ENCODE peak calls at places on chromosomes 13 and 19, in eight cellular contexts. F is transverse colon, O is GM23338, N is gastrocnemius medialis, K is H9, E is colonic mucosa, T is esophagus squamous epithelium, M is RWPE1. D is an unnamed sample.

GRCh38 chr19:3577741-3578344 is 5.1 kb downstream of the HMG20B start:
- DNase-seq in F (peak), O (peak), N (no peak), K (peak), E (peak), T (no peak), M (no peak), D (no peak)

GRCh38 chr19:1265611-1266115 is 3.5 kb upstream of the CIRBP start:
- DNase-seq in F (peak), O (no peak), N (peak), K (no peak), E (peak), T (no peak), M (peak), D (no peak)

GRCh38 chr13:49629947-49630346 is 1.6 kb downstream of the ARL11 start:
- DNase-seq in F (no peak), O (no peak), N (no peak), K (no peak), E (no peak), T (no peak), M (no peak), D (no peak)

GRCh38 chr19:584240-585001 is 5.3 kb upstream of the HCN2 start:
- DNase-seq in F (peak), O (peak), N (no peak), K (peak), E (no peak), T (no peak), M (no peak), D (no peak)

GRCh38 chr13:32116210-32116609 is 84.6 kb downstream of the FRY start:
- DNase-seq in F (no peak), O (no peak), N (no peak), K (no peak), E (no peak), T (no peak), M (no peak), D (peak)

GRCh38 chr13:100197591-100198365 is 108.9 kb downstream of the PCCA start:
- DNase-seq in F (peak), O (no peak), N (no peak), K (no peak), E (peak), T (no peak), M (no peak), D (no peak)

GRCh38 chr13:31227063-31227462 is 27.3 kb downstream of the B3GLCT start:
- DNase-seq in F (no peak), O (no peak), N (no peak), K (no peak), E (no peak), T (no peak), M (no peak), D (no peak)

GRCh38 chr19:49564616-49565045 is 15.7 kb downstream of the NOSIP start:
- DNase-seq in F (peak), O (no peak), N (no peak), K (no peak), E (peak), T (no peak), M (no peak), D (no peak)

GRCh38 chr13:113879017-113879416 is 15.1 kb upstream of the GAS6 start:
- DNase-seq in F (no peak), O (no peak), N (no peak), K (no peak), E (no peak), T (no peak), M (no peak), D (no peak)

GRCh38 chr13:61086052-61086451 is 329.6 kb downstream of the PCDH20 start:
- DNase-seq in F (no peak), O (no peak), N (no peak), K (no peak), E (no peak), T (no peak), M (no peak), D (no peak)

GRCh38 chr19:958967-959685 is 25.0 kb upstream of the WDR18 start:
- DNase-seq in F (no peak), O (no peak), N (no peak), K (no peak), E (no peak), T (no peak), M (peak), D (no peak)

GRCh38 chr19:18741566-18742121 is 49.5 kb downstream of the COMP start:
- DNase-seq in F (peak), O (no peak), N (no peak), K (peak), E (peak), T (no peak), M (no peak), D (no peak)

GRCh38 chr13:79307866-79308298 is 98.2 kb downstream of the RBM26 start:
- DNase-seq in F (no peak), O (peak), N (no peak), K (peak), E (no peak), T (no peak), M (no peak), D (no peak)

GRCh38 chr13:111177081-111177711 is 62.1 kb downstream of the ARHGEF7 start:
- DNase-seq in F (peak), O (no peak), N (peak), K (no peak), E (no peak), T (no peak), M (no peak), D (no peak)

GRCh38 chr13:107203146-107203847 is 635.4 kb upstream of the ARGLU1 start:
- DNase-seq in F (no peak), O (peak), N (no peak), K (peak), E (no peak), T (no peak), M (no peak), D (no peak)

GRCh38 chr19:47663911-47664771 is 49.1 kb upstream of the EHD2 start:
- DNase-seq in F (peak), O (no peak), N (peak), K (no peak), E (peak), T (peak), M (peak), D (no peak)

GRCh38 chr13:107834268-107834667 is 381.1 kb downstream of the LIG4 start:
- DNase-seq in F (no peak), O (no peak), N (no peak), K (no peak), E (no peak), T (no peak), M (no peak), D (no peak)

GRCh38 chr13:88857256-88857655 is 1186.1 kb downstream of the SLITRK5 start:
- DNase-seq in F (no peak), O (no peak), N (no peak), K (no peak), E (no peak), T (no peak), M (no peak), D (no peak)

GRCh38 chr13:104315606-104316005 is 1249.4 kb upstream of the SLC10A2 start:
- DNase-seq in F (no peak), O (no peak), N (no peak), K (no peak), E (no peak), T (no peak), M (peak), D (no peak)

GRCh38 chr13:85709721-85710120 is 89.5 kb downstream of the SLITRK6 start:
- DNase-seq in F (no peak), O (no peak), N (no peak), K (no peak), E (no peak), T (no peak), M (no peak), D (no peak)

GRCh38 chr19:2550431-2551171 is 74.7 kb downstream of the GADD45B start:
- DNase-seq in F (no peak), O (peak), N (peak), K (peak), E (no peak), T (no peak), M (no peak), D (no peak)

GRCh38 chr13:56752630-56753029 is 388.1 kb upstream of the PRR20A start:
- DNase-seq in F (no peak), O (peak), N (no peak), K (no peak), E (no peak), T (no peak), M (no peak), D (no peak)

GRCh38 chr13:105410602-105411001 is 1124.9 kb downstream of the EFNB2 start:
- DNase-seq in F (peak), O (peak), N (peak), K (peak), E (peak), T (no peak), M (no peak), D (no peak)

GRCh38 chr19:38162632-38163031 is 61.4 kb downstream of the DPF1 start:
- DNase-seq in F (no peak), O (no peak), N (no peak), K (no peak), E (no peak), T (no peak), M (no peak), D (no peak)

GRCh38 chr13:30037306-30037705 is 186.9 kb upstream of the UBL3 start:
- DNase-seq in F (no peak), O (peak), N (no peak), K (peak), E (no peak), T (no peak), M (no peak), D (no peak)

GRCh38 chr19:54451331-54451871 is 2.4 kb downstream of the LENG8 start:
- DNase-seq in F (no peak), O (no peak), N (no peak), K (no peak), E (no peak), T (no peak), M (no peak), D (no peak)

GRCh38 chr13:97559030-97559429 is 125.1 kb downstream of the RAP2A start:
- DNase-seq in F (no peak), O (no peak), N (no peak), K (no peak), E (no peak), T (no peak), M (no peak), D (no peak)

GRCh38 chr13:55583953-55584593 is 1556.6 kb upstream of the PRR20A start:
- DNase-seq in F (no peak), O (peak), N (no peak), K (peak), E (no peak), T (no peak), M (no peak), D (no peak)

GRCh38 chr19:34136127-34136526 is 36.2 kb upstream of the LSM14A start:
- DNase-seq in F (no peak), O (no peak), N (no peak), K (no peak), E (no peak), T (no peak), M (no peak), D (no peak)

GRCh38 chr19:42555801-42556200 is 27.5 kb upstream of the CEACAM1 start:
- DNase-seq in F (no peak), O (no peak), N (no peak), K (peak), E (no peak), T (no peak), M (no peak), D (no peak)

GRCh38 chr13:95106562-95106961 is 194.7 kb downstream of the ABCC4 start:
- DNase-seq in F (no peak), O (no peak), N (no peak), K (no peak), E (no peak), T (no peak), M (no peak), D (no peak)

GRCh38 chr19:19120308-19121156 is 17.7 kb downstream of the TMEM161A start:
- DNase-seq in F (peak), O (peak), N (no peak), K (peak), E (peak), T (no peak), M (peak), D (no peak)

GRCh38 chr13:44229371-44230030 is 144.1 kb upstream of the SERP2 start:
- DNase-seq in F (no peak), O (no peak), N (no peak), K (no peak), E (no peak), T (no peak), M (no peak), D (no peak)

GRCh38 chr13:33547035-33547434 is 261.5 kb upstream of the STARD13 start:
- DNase-seq in F (no peak), O (no peak), N (no peak), K (no peak), E (no peak), T (no peak), M (no peak), D (no peak)

GRCh38 chr19:736125-736524 is 14.8 kb upstream of the MISP start:
- DNase-seq in F (no peak), O (no peak), N (no peak), K (no peak), E (no peak), T (no peak), M (no peak), D (no peak)

GRCh38 chr19:51107406-51108065 is 673 bp downstream of the CTU1 start:
- DNase-seq in F (no peak), O (peak), N (no peak), K (peak), E (no peak), T (no peak), M (peak), D (no peak)

GRCh38 chr19:30604657-30605056 is 232.5 kb downstream of the ZNF536 start:
- DNase-seq in F (no peak), O (no peak), N (no peak), K (no peak), E (no peak), T (no peak), M (no peak), D (no peak)

GRCh38 chr19:47094557-47095517 is 18.7 kb downstream of the ZC3H4 start:
- DNase-seq in F (peak), O (no peak), N (no peak), K (no peak), E (peak), T (no peak), M (no peak), D (no peak)

GRCh38 chr13:110431425-110431824 is 124.3 kb downstream of the COL4A2 start:
- DNase-seq in F (no peak), O (no peak), N (no peak), K (no peak), E (no peak), T (no peak), M (no peak), D (no peak)

GRCh38 chr19:42023121-42023942 is 29.3 kb upstream of the ATP1A3 start:
- DNase-seq in F (peak), O (peak), N (no peak), K (peak), E (peak), T (no peak), M (no peak), D (no peak)

GRCh38 chr19:11195681-11196080 is 1.7 kb downstream of the KANK2 start:
- DNase-seq in F (no peak), O (no peak), N (no peak), K (no peak), E (no peak), T (no peak), M (no peak), D (no peak)

GRCh38 chr19:11198175-11198534 is 810 bp upstream of the KANK2 start:
- DNase-seq in F (no peak), O (no peak), N (no peak), K (no peak), E (no peak), T (no peak), M (no peak), D (no peak)

GRCh38 chr19:11198769-11199469 is 1.6 kb upstream of the KANK2 start:
- DNase-seq in F (no peak), O (no peak), N (no peak), K (no peak), E (no peak), T (no peak), M (no peak), D (no peak)

GRCh38 chr19:11196406-11197287 is 698 bp downstream of the KANK2 start:
- DNase-seq in F (peak), O (peak), N (no peak), K (no peak), E (peak), T (no peak), M (peak), D (no peak)

GRCh38 chr19:11197291-11198174 is at the start of gene KANK2:
- DNase-seq in F (peak), O (peak), N (peak), K (peak), E (peak), T (no peak), M (peak), D (no peak)
- TF ChIP-seq CTCF in F (peak), O (peak), N (no peak), K (no peak), E (no peak), T (peak), M (no peak), D (no peak)

DNA sequence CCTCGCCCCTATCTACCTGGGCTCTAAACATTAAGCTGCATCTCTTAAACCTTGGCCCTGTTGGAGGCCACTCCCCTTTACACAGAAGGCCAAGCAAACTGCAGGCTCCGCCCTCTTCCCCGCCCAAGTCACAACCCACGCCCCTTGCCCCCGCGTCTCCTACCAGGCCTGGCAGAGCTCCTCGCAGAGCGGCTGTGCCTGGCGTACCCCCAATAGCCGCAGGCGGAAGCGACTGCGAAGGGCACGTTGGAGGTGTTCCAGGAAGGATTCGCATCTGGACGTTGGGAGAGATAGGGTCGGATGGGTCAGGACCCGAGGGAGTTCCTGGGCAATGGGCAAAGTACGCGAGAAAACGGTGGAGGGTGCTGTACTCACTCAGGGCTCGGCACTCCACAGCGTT is 5.9 kb downstream of the RTBDN start:
- DNase-seq in F (peak), O (peak), N (no peak), K (peak), E (peak), T (no peak), M (no peak), D (no peak)
- TF ChIP-seq CTCF in F (no peak), O (peak), N (no peak), K (no peak), E (no peak), T (no peak), M (no peak), D (no peak)

DNA sequence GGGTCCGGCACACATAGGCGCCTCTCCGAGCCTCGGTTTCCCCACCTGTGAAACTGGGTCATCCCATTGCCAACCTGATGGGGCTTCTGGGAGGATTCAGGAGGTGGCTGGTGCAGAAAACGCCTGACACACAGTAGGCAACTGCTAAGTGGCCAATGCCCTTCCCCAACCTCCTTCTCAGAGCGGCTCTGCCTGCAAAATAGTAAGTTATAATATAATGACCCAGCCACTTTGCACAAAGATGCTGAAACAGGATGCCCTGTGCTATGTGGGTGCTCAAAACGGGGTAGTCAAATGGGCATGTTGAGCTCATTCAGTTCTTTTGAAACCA is 453 bp downstream of the MARCHF2 start:
- DNase-seq in F (no peak), O (no peak), N (no peak), K (no peak), E (no peak), T (no peak), M (no peak), D (no peak)
- TF ChIP-seq CTCF in F (no peak), O (no peak), N (no peak), K (no peak), E (no peak), T (no peak), M (no peak), D (no peak)

DNA sequence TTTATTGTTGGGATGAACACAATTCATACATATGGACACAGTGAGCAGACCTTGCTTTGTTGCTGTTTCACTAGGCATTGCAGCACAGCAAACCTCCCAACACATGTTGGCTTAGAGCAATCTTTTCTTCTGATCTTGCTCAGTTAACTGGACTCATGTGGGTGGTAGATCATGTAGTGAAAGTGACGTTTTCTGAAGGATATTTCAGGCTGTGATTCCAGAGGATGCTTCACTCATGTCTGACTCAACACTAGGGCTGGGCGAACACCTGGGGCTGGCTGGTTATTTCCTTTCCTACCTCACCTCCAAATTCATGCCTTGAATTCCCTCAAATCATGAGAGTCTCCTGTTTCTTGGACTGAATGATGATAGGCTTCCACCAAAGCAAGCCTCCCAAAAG is 14.3 kb upstream of the LGALS13 start:
- DNase-seq in F (no peak), O (no peak), N (no peak), K (no peak), E (no peak), T (no peak), M (no peak), D (no peak)
- TF ChIP-seq CTCF in F (no peak), O (no peak), N (no peak), K (no peak), E (no peak), T (no peak), M (no peak), D (no peak)

DNA sequence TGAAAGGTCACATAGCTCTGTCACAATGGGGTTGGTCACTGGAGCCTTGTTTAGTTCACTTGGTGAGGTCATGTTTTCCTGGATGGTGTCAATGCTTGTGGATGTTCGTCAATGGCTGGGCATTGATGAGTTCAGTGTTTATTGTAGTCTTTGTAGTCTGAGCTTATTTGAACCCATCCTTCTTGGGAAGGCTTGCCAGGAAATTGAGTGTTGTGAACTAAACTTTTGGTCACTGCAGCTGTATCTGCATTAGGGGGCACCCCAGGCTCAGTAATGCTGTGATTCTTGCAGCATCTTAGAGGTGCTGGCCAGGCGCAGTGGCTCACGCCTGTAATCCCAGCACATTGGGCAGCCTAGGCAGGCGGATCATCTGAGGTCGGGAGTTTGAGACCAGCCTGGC is 22.0 kb downstream of the BLOC1S3 start:
- DNase-seq in F (no peak), O (peak), N (no peak), K (peak), E (no peak), T (no peak), M (no peak), D (no peak)
- TF ChIP-seq CTCF in F (no peak), O (peak), N (no peak), K (peak), E (no peak), T (peak), M (no peak), D (no peak)

GRCh38 chr19:5950744-5951143 is 27.2 kb downstream of the RANBP3 start:
- DNase-seq in F (no peak), O (no peak), N (no peak), K (no peak), E (no peak), T (no peak), M (no peak), D (no peak)
- TF ChIP-seq CTCF in F (no peak), O (no peak), N (no peak), K (no peak), E (no peak), T (no peak), M (no peak), D (no peak)

GRCh38 chr13:21336609-21337008 is 122.5 kb downstream of the ZDHHC20 start:
- DNase-seq in F (no peak), O (no peak), N (no peak), K (no peak), E (no peak), T (no peak), M (no peak), D (no peak)
- TF ChIP-seq CTCF in F (no peak), O (peak), N (no peak), K (no peak), E (no peak), T (no peak), M (no peak), D (no peak)

GRCh38 chr19:8525401-8525684 is 11.4 kb upstream of the ZNF414 start:
- DNase-seq in F (no peak), O (no peak), N (no peak), K (no peak), E (no peak), T (no peak), M (no peak), D (no peak)
- TF ChIP-seq CTCF in F (no peak), O (peak), N (no peak), K (peak), E (no peak), T (no peak), M (no peak), D (no peak)

DNA sequence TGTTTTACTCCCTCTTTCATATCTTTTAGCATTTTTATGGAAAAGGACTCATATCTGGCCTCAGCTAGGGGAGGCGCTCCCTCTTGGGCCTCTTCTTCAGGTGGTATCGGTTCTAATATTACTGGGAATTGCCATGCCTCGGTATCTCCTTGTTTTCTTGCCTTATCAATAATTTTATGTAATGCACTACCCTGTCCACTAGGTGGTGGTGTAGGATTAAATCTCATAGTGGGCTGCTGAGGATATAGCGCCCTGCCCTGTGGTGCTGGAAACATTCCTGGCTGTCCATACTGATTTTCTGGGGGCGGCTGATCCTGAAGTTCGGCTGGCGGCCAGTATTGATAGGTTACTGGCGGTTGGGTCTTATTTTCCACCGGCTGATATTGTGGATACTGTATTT is 35.8 kb downstream of the ZNF420 start:
- DNase-seq in F (no peak), O (peak), N (no peak), K (no peak), E (no peak), T (no peak), M (no peak), D (no peak)
- TF ChIP-seq CTCF in F (no peak), O (peak), N (no peak), K (peak), E (no peak), T (no peak), M (no peak), D (peak)